ENCODE peak calls at places on chromosomes 3 and 15, in four cellular contexts. Z is brain pericyte, K is A549, H is fibroblast of the conjunctiva. Y is an unnamed sample.

GRCh38 chr3:158731525-158731924 is 732 bp downstream of the RARRES1 start:
- DNase-seq in Z (no peak), K (no peak), H (no peak), Y (no peak)

GRCh38 chr15:39396979-39397615 is 183.8 kb upstream of the THBS1 start:
- DNase-seq in Z (no peak), K (no peak), H (no peak), Y (no peak)

GRCh38 chr3:118151164-118151563 is 883.5 kb downstream of the IGSF11 start:
- DNase-seq in Z (no peak), K (no peak), H (no peak), Y (no peak)

GRCh38 chr3:94433811-94434210 is 370.9 kb downstream of the NSUN3 start:
- DNase-seq in Z (no peak), K (no peak), H (no peak), Y (no peak)

GRCh38 chr15:36185845-36186244 is 393.6 kb upstream of the CDIN1 start:
- DNase-seq in Z (no peak), K (no peak), H (no peak), Y (no peak)

GRCh38 chr3:143763568-143764162 is 84.6 kb downstream of the SLC9A9 start:
- DNase-seq in Z (no peak), K (peak; percentile 4), H (no peak), Y (peak; percentile 20)

GRCh38 chr3:192929146-192929545 is 11.5 kb upstream of the MB21D2 start:
- DNase-seq in Z (no peak), K (peak; percentile 12), H (no peak), Y (no peak)

GRCh38 chr15:77642793-77643430 is 10.2 kb upstream of the LINGO1 start:
- DNase-seq in Z (no peak), K (peak; percentile 30), H (no peak), Y (no peak)

GRCh38 chr15:100733088-100733487 is 130.7 kb downstream of the ASB7 start:
- DNase-seq in Z (no peak), K (peak; percentile 36), H (peak; percentile 58), Y (peak; percentile 96)

GRCh38 chr3:21417991-21418390 is 333.0 kb downstream of the ZNF385D start:
- DNase-seq in Z (no peak), K (no peak), H (no peak), Y (no peak)

GRCh38 chr3:65170357-65171090 is 482.7 kb upstream of the ADAMTS9 start:
- DNase-seq in Z (peak; percentile 65), K (peak; percentile 48), H (peak; percentile 41), Y (peak; percentile 5)

GRCh38 chr3:181782306-181782924 is 70.7 kb downstream of the SOX2 start:
- DNase-seq in Z (no peak), K (peak; percentile 67), H (peak; percentile 1), Y (no peak)

GRCh38 chr3:156290917-156291268 is 170.5 kb downstream of the KCNAB1 start:
- DNase-seq in Z (no peak), K (no peak), H (no peak), Y (peak; percentile 73)

GRCh38 chr15:33126559-33127290 is 67.8 kb downstream of the FMN1 start:
- DNase-seq in Z (peak; percentile 77), K (peak; percentile 70), H (peak; percentile 86), Y (no peak)

GRCh38 chr3:143158549-143158988 is 39.0 kb downstream of the CHST2 start:
- DNase-seq in Z (no peak), K (no peak), H (no peak), Y (no peak)

GRCh38 chr15:90261811-90262210 is 3.7 kb upstream of the NGRN start:
- DNase-seq in Z (no peak), K (no peak), H (no peak), Y (no peak)

GRCh38 chr3:76264911-76265310 is 479.6 kb upstream of the ZNF717 start:
- DNase-seq in Z (no peak), K (no peak), H (no peak), Y (no peak)

GRCh38 chr15:58987036-58987435 is 427 bp upstream of the RNF111 start:
- DNase-seq in Z (peak; percentile 10), K (no peak), H (no peak), Y (no peak)

GRCh38 chr3:126995254-126995770 is 12.4 kb downstream of the PLXNA1 start:
- DNase-seq in Z (no peak), K (no peak), H (no peak), Y (no peak)

GRCh38 chr3:184741259-184741556 is 29.3 kb upstream of the MAGEF1 start:
- DNase-seq in Z (no peak), K (no peak), H (no peak), Y (no peak)

GRCh38 chr3:43584043-43584826 is 37.6 kb downstream of the ANO10 start:
- DNase-seq in Z (peak; percentile 32), K (no peak), H (no peak), Y (no peak)

GRCh38 chr3:156323466-156323865 is 203.1 kb downstream of the KCNAB1 start:
- DNase-seq in Z (no peak), K (no peak), H (no peak), Y (no peak)

GRCh38 chr3:31224936-31225335 is 307.8 kb upstream of the STT3B start:
- DNase-seq in Z (no peak), K (no peak), H (no peak), Y (no peak)

GRCh38 chr3:124841517-124841916 is 45.6 kb downstream of the ITGB5 start:
- DNase-seq in Z (no peak), K (no peak), H (no peak), Y (no peak)

GRCh38 chr3:38916706-38917105 is 100.7 kb upstream of the SCN10A start:
- DNase-seq in Z (no peak), K (no peak), H (no peak), Y (no peak)

GRCh38 chr3:157916672-157917071 is 189.5 kb downstream of the SHOX2 start:
- DNase-seq in Z (no peak), K (no peak), H (no peak), Y (no peak)

GRCh38 chr3:62295571-62295970 is 77.8 kb downstream of the FEZF2 start:
- DNase-seq in Z (no peak), K (no peak), H (no peak), Y (no peak)

GRCh38 chr15:72236381-72237285 is 5.6 kb upstream of the PKM start:
- DNase-seq in Z (no peak), K (no peak), H (no peak), Y (peak; percentile 78)

Y was measured in cerebellar cortex.